ENCODE peak calls at places on chromosomes 7 and 10, in nine cellular contexts. D, B, E, N, A, Y, K, Q and V are unnamed samples.

GRCh38 chr10:112960151-112960681 is 10.2 kb downstream of the TCF7L2 start:
- DNase-seq in D (no peak), Q (no peak), B (no peak), E (no peak), K (no peak), Y (no peak), A (no peak), N (no peak), V (no peak)

GRCh38 chr10:68869623-68870022 is 31.5 kb upstream of the DDX50 start:
- DNase-seq in K (no peak), Y (no peak), B (no peak), N (no peak), Q (no peak), E (no peak), D (no peak), A (no peak), V (no peak)

GRCh38 chr7:135150072-135150782 is 2.4 kb downstream of the TMEM140 start:
- DNase-seq in Y (no peak), Q (no peak), K (no peak), A (no peak), E (no peak), N (no peak), D (no peak), B (no peak), V (no peak)

GRCh38 chr7:111005445-111005844 is 85.5 kb upstream of the LRRN3 start:
- DNase-seq in Y (no peak), K (no peak), E (no peak), B (no peak), A (no peak), D (no peak), N (no peak), Q (no peak), V (no peak)

GRCh38 chr7:141115949-141116348 is 42.1 kb downstream of the TMEM178B start:
- DNase-seq in K (no peak), E (no peak), D (no peak), N (peak), B (no peak), A (no peak), Y (no peak), Q (no peak), V (no peak)

GRCh38 chr10:14688606-14689005 is 86.1 kb downstream of the FAM107B start:
- DNase-seq in Q (no peak), Y (no peak), K (no peak), B (no peak), D (no peak), E (no peak), N (no peak), A (no peak), V (no peak)

GRCh38 chr7:27187702-27188665 is 3.0 kb upstream of the HOXA11 start:
- DNase-seq in K (no peak), Y (no peak), E (peak), D (no peak), N (no peak), B (no peak), A (no peak), Q (peak), V (no peak)

GRCh38 chr7:130734525-130735272 is 692 bp upstream of the KLF14 start:
- DNase-seq in Y (no peak), A (no peak), Q (no peak), B (no peak), D (no peak), E (no peak), N (no peak), K (no peak), V (no peak)

GRCh38 chr10:111974325-111974724 is 209.2 kb downstream of the GPAM start:
- DNase-seq in Q (no peak), B (no peak), N (no peak), E (no peak), K (no peak), D (no peak), A (no peak), Y (no peak), V (no peak)

GRCh38 chr10:80501913-80502521 is 35.7 kb upstream of the SH2D4B start:
- DNase-seq in E (no peak), A (no peak), B (no peak), N (no peak), D (no peak), K (no peak), Q (peak), Y (no peak), V (no peak)

GRCh38 chr10:117534321-117535044 is 8.1 kb upstream of the EMX2 start:
- DNase-seq in E (no peak), Q (no peak), K (no peak), A (no peak), D (no peak), Y (no peak), B (no peak), N (peak), V (no peak)

GRCh38 chr10:33306756-33307519 is 27.5 kb downstream of the NRP1 start:
- DNase-seq in E (no peak), Y (no peak), B (no peak), Q (no peak), N (no peak), K (no peak), A (no peak), D (no peak), V (no peak)

GRCh38 chr10:1293636-1294440 is 237.7 kb downstream of the WDR37 start:
- DNase-seq in A (no peak), B (no peak), D (no peak), Y (no peak), K (no peak), E (no peak), N (no peak), Q (no peak), V (no peak)